ENCODE peak calls at places on chromosomes 1 and 21, in eight cellular contexts. Z, W, J, D, U, I, B and Y are unnamed samples.
A peak's percentile ranks its signal among the peaks of the same experiment; 100 is the strongest.

GRCh38 chr21:14306143-14306907 is 76.6 kb downstream of the HSPA13 start:
- DNase-seq in Z (no peak), W (peak; percentile 6), J (peak; percentile 46), D (no peak), U (no peak), I (no peak), B (no peak), Y (no peak)

GRCh38 chr1:97038410-97038809 is 316.8 kb downstream of the PTBP2 start:
- DNase-seq in Z (no peak), W (no peak), J (no peak), D (no peak), U (no peak), I (no peak), B (no peak), Y (no peak)

GRCh38 chr1:218823291-218823900 is 350.3 kb upstream of the LYPLAL1 start:
- DNase-seq in Z (no peak), W (no peak), J (peak; percentile 35), D (no peak), U (no peak), I (no peak), B (no peak), Y (peak; percentile 98)

GRCh38 chr1:165144757-165145397 is 211.6 kb downstream of the LMX1A start:
- DNase-seq in Z (peak; percentile 50), W (peak; percentile 34), J (peak; percentile 81), D (no peak), U (no peak), I (no peak), B (no peak), Y (no peak)

GRCh38 chr1:109243860-109244552 is 5.3 kb upstream of the CELSR2 start:
- DNase-seq in Z (no peak), W (no peak), J (no peak), D (peak; percentile 56), U (no peak), I (no peak), B (no peak), Y (no peak)

GRCh38 chr1:85573348-85573747 is 7.2 kb upstream of the CCN1 start:
- DNase-seq in Z (no peak), W (no peak), J (peak; percentile 51), D (no peak), U (no peak), I (no peak), B (no peak), Y (no peak)

GRCh38 chr1:32969556-32969955 is 4.9 kb upstream of the RNF19B start:
- DNase-seq in Z (no peak), W (no peak), J (peak; percentile 49), D (no peak), U (no peak), I (no peak), B (no peak), Y (no peak)

GRCh38 chr1:197917553-197917812 is 311 bp downstream of the LHX9 start:
- DNase-seq in Z (no peak), W (no peak), J (no peak), D (no peak), U (no peak), I (no peak), B (no peak), Y (no peak)

GRCh38 chr1:32703479-32704291 is 1.1 kb upstream of the SYNC start:
- DNase-seq in Z (no peak), W (no peak), J (peak; percentile 15), D (no peak), U (no peak), I (peak; percentile 91), B (no peak), Y (peak; percentile 84)

GRCh38 chr1:226954337-226954736 is 14.2 kb downstream of the COQ8A start:
- DNase-seq in Z (no peak), W (no peak), J (no peak), D (no peak), U (no peak), I (peak; percentile 49), B (no peak), Y (no peak)

GRCh38 chr1:200367841-200368534 is 41.8 kb downstream of the ZNF281 start:
- DNase-seq in Z (no peak), W (no peak), J (peak; percentile 75), D (no peak), U (no peak), I (no peak), B (no peak), Y (peak; percentile 39)

GRCh38 chr1:218809625-218810024 is 364.1 kb upstream of the LYPLAL1 start:
- DNase-seq in Z (no peak), W (no peak), J (peak; percentile 16), D (no peak), U (no peak), I (no peak), B (no peak), Y (no peak)

GRCh38 chr1:53913352-53914043 is 19.5 kb downstream of the DIO1 start:
- DNase-seq in Z (no peak), W (peak; percentile 16), J (no peak), D (no peak), U (no peak), I (no peak), B (no peak), Y (no peak)

GRCh38 chr1:49013046-49013445 is 236.4 kb upstream of the BEND5 start:
- DNase-seq in Z (no peak), W (no peak), J (no peak), D (no peak), U (no peak), I (no peak), B (no peak), Y (no peak)

GRCh38 chr1:53558916-53559315 is 99.7 kb downstream of the DMRTB1 start:
- DNase-seq in Z (no peak), W (no peak), J (no peak), D (no peak), U (no peak), I (no peak), B (no peak), Y (no peak)

GRCh38 chr1:3775498-3776230 is 3.1 kb downstream of the SMIM1 start:
- DNase-seq in Z (no peak), W (peak; percentile 83), J (peak; percentile 59), D (peak; percentile 87), U (no peak), I (no peak), B (no peak), Y (peak; percentile 37)